ENCODE peak calls at places on chromosomes 2 and 18, in eight cellular contexts. One of them, this sample, is unnamed.

GRCh38 chr18:8944871-8945245 is 157.6 kb upstream of the NDUFV2 start:
- DNase-seq in breast epithelium: no peak
- DNase-seq in A673: no peak
- DNase-seq in left ventricle myocardium inferior: no peak
- DNase-seq in HCT116: no peak
- DNase-seq in Peyer's patch: no peak
- DNase-seq in CD8-positive, alpha-beta T cell: no peak
- DNase-seq in lower leg skin: no peak
- DNase-seq in this sample: no peak

GRCh38 chr2:222878877-222879601 is 18.2 kb downstream of the ACSL3 start:
- DNase-seq in A673: no peak
- DNase-seq in breast epithelium: no peak
- DNase-seq in CD8-positive, alpha-beta T cell: no peak
- DNase-seq in left ventricle myocardium inferior: no peak
- DNase-seq in Peyer's patch: no peak
- DNase-seq in HCT116: peak; percentile 32
- DNase-seq in lower leg skin: no peak
- DNase-seq in this sample: no peak

GRCh38 chr18:7132356-7133115 is 14.9 kb upstream of the LAMA1 start:
- DNase-seq in left ventricle myocardium inferior: no peak
- DNase-seq in Peyer's patch: no peak
- DNase-seq in breast epithelium: no peak
- DNase-seq in lower leg skin: no peak
- DNase-seq in HCT116: no peak
- DNase-seq in A673: no peak
- DNase-seq in CD8-positive, alpha-beta T cell: no peak
- DNase-seq in this sample: no peak

GRCh38 chr2:217612920-217613319 is 389.9 kb downstream of the TNS1 start:
- DNase-seq in HCT116: no peak
- DNase-seq in A673: no peak
- DNase-seq in CD8-positive, alpha-beta T cell: no peak
- DNase-seq in lower leg skin: no peak
- DNase-seq in left ventricle myocardium inferior: no peak
- DNase-seq in Peyer's patch: no peak
- DNase-seq in breast epithelium: no peak
- DNase-seq in this sample: no peak

GRCh38 chr2:37323770-37324535 is 680 bp downstream of the PRKD3 start:
- DNase-seq in A673: peak; percentile 56
- DNase-seq in Peyer's patch: peak; percentile 62
- DNase-seq in left ventricle myocardium inferior: peak; percentile 27
- DNase-seq in lower leg skin: peak; percentile 89
- DNase-seq in CD8-positive, alpha-beta T cell: peak; percentile 61
- DNase-seq in HCT116: no peak
- DNase-seq in breast epithelium: no peak
- DNase-seq in this sample: no peak

GRCh38 chr2:223041527-223042109 is 10.4 kb upstream of the KCNE4 start:
- DNase-seq in Peyer's patch: no peak
- DNase-seq in left ventricle myocardium inferior: peak; percentile 66
- DNase-seq in A673: peak; percentile 98
- DNase-seq in breast epithelium: no peak
- DNase-seq in CD8-positive, alpha-beta T cell: no peak
- DNase-seq in HCT116: peak; percentile 71
- DNase-seq in lower leg skin: peak; percentile 93
- DNase-seq in this sample: no peak

GRCh38 chr2:240319855-240320560 is 115.5 kb upstream of the GPC1 start:
- DNase-seq in HCT116: peak; percentile 23
- DNase-seq in CD8-positive, alpha-beta T cell: no peak
- DNase-seq in breast epithelium: peak; percentile 61
- DNase-seq in left ventricle myocardium inferior: no peak
- DNase-seq in lower leg skin: peak; percentile 80
- DNase-seq in Peyer's patch: no peak
- DNase-seq in A673: peak; percentile 66
- DNase-seq in this sample: no peak

GRCh38 chr2:240477916-240478315 is 42.5 kb downstream of the GPC1 start:
- DNase-seq in Peyer's patch: no peak
- DNase-seq in lower leg skin: peak; percentile 17
- DNase-seq in breast epithelium: peak; percentile 10
- DNase-seq in A673: no peak
- DNase-seq in CD8-positive, alpha-beta T cell: no peak
- DNase-seq in left ventricle myocardium inferior: no peak
- DNase-seq in HCT116: no peak
- DNase-seq in this sample: no peak

GRCh38 chr2:85212846-85213245 is 79.7 kb downstream of the TCF7L1 start:
- DNase-seq in left ventricle myocardium inferior: no peak
- DNase-seq in CD8-positive, alpha-beta T cell: no peak
- DNase-seq in HCT116: no peak
- DNase-seq in Peyer's patch: no peak
- DNase-seq in breast epithelium: no peak
- DNase-seq in lower leg skin: peak; percentile 82
- DNase-seq in A673: no peak
- DNase-seq in this sample: no peak

GRCh38 chr18:2148823-2149222 is 422.5 kb downstream of the METTL4 start:
- DNase-seq in HCT116: no peak
- DNase-seq in lower leg skin: no peak
- DNase-seq in left ventricle myocardium inferior: no peak
- DNase-seq in Peyer's patch: no peak
- DNase-seq in CD8-positive, alpha-beta T cell: no peak
- DNase-seq in A673: no peak
- DNase-seq in breast epithelium: no peak
- DNase-seq in this sample: no peak

GRCh38 chr2:105873721-105874120 is 129.0 kb downstream of the NCK2 start:
- DNase-seq in CD8-positive, alpha-beta T cell: no peak
- DNase-seq in breast epithelium: no peak
- DNase-seq in A673: no peak
- DNase-seq in lower leg skin: peak; percentile 83
- DNase-seq in HCT116: no peak
- DNase-seq in Peyer's patch: no peak
- DNase-seq in left ventricle myocardium inferior: no peak
- DNase-seq in this sample: peak; percentile 65

GRCh38 chr2:174691203-174691779 is 73.0 kb downstream of the CHRNA1 start:
- DNase-seq in HCT116: no peak
- DNase-seq in lower leg skin: no peak
- DNase-seq in CD8-positive, alpha-beta T cell: no peak
- DNase-seq in left ventricle myocardium inferior: no peak
- DNase-seq in breast epithelium: no peak
- DNase-seq in Peyer's patch: no peak
- DNase-seq in A673: no peak
- DNase-seq in this sample: no peak

GRCh38 chr2:106566050-106566449 is 78.9 kb downstream of the CD8B2 start:
- DNase-seq in HCT116: no peak
- DNase-seq in breast epithelium: no peak
- DNase-seq in lower leg skin: no peak
- DNase-seq in Peyer's patch: no peak
- DNase-seq in left ventricle myocardium inferior: no peak
- DNase-seq in A673: peak; percentile 22
- DNase-seq in CD8-positive, alpha-beta T cell: no peak
- DNase-seq in this sample: no peak

GRCh38 chr2:150526827-150527226 is 39.4 kb upstream of the RND3 start:
- DNase-seq in left ventricle myocardium inferior: no peak
- DNase-seq in A673: peak; percentile 22
- DNase-seq in Peyer's patch: no peak
- DNase-seq in HCT116: peak; percentile 72
- DNase-seq in CD8-positive, alpha-beta T cell: no peak
- DNase-seq in breast epithelium: no peak
- DNase-seq in lower leg skin: no peak
- DNase-seq in this sample: no peak

GRCh38 chr2:134401081-134401497 is 147.2 kb downstream of the MGAT5 start:
- DNase-seq in left ventricle myocardium inferior: peak; percentile 75
- DNase-seq in A673: no peak
- DNase-seq in Peyer's patch: no peak
- DNase-seq in lower leg skin: peak; percentile 88
- DNase-seq in CD8-positive, alpha-beta T cell: no peak
- DNase-seq in breast epithelium: no peak
- DNase-seq in HCT116: no peak
- DNase-seq in this sample: no peak

GRCh38 chr2:101823849-101824248 is 126.3 kb downstream of the MAP4K4 start:
- DNase-seq in breast epithelium: no peak
- DNase-seq in A673: no peak
- DNase-seq in Peyer's patch: no peak
- DNase-seq in HCT116: no peak
- DNase-seq in CD8-positive, alpha-beta T cell: no peak
- DNase-seq in lower leg skin: no peak
- DNase-seq in left ventricle myocardium inferior: no peak
- DNase-seq in this sample: no peak

GRCh38 chr2:67604360-67604759 is 207.2 kb downstream of the ETAA1 start:
- DNase-seq in left ventricle myocardium inferior: no peak
- DNase-seq in CD8-positive, alpha-beta T cell: no peak
- DNase-seq in Peyer's patch: no peak
- DNase-seq in lower leg skin: no peak
- DNase-seq in HCT116: no peak
- DNase-seq in A673: no peak
- DNase-seq in breast epithelium: no peak
- DNase-seq in this sample: no peak

DNA sequence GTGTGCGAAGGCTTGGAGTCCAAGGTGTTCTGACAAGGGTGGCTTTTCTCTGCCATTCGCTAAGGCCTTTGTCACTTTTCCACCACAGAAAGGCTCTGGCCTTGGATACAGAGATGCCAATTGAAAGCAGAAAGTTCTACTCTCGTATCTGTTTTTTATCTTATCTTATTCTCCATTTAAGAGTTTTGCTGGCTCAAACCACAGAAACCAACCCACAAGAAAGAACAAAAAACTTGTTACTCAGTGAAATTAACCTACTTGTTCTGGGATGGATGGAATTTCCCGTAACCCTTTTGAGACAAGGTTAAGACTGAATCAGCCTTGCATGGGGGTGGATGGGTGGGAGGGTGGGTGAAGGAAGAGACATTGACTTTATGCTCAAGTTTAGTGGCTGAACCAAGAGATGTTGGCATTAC is 221.7 kb downstream of the CDH20 start:
- DNase-seq in Peyer's patch: no peak
- DNase-seq in breast epithelium: no peak
- DNase-seq in left ventricle myocardium inferior: no peak
- DNase-seq in HCT116: no peak
- DNase-seq in A673: no peak
- DNase-seq in lower leg skin: no peak
- DNase-seq in CD8-positive, alpha-beta T cell: no peak
- DNase-seq in this sample: no peak
- H3K4me3 ChIP-seq in Peyer's patch: no peak overlapping the region
- H3K4me3 ChIP-seq in breast epithelium: no peak overlapping the region
- H3K4me3 ChIP-seq in left ventricle myocardium inferior: no peak overlapping the region
- H3K4me3 ChIP-seq in HCT116: no peak overlapping the region
- H3K4me3 ChIP-seq in A673: no peak overlapping the region
- H3K4me3 ChIP-seq in lower leg skin: no peak overlapping the region
- H3K4me3 ChIP-seq in CD8-positive, alpha-beta T cell: peak overlapping the region; percentile 42
- H3K4me3 ChIP-seq in this sample: no peak overlapping the region

DNA sequence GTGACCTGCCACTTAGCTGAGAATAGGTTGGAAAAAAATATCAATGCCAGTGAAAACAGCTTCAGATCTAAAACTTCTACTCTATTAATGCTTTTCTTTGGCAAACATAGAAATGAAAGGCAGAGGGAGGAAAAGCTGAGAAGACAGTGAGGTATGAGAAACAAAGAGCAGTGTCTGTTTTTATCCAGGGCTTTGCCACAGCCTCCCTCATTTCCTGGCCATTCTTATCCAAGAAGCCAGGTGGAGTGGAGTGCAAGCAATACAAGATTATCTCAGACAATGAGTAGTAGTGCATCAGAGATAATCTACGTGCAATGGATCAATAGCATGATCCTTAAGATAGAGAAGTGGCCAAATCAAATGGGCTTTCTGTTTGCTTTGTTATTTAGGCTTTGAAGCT is 808.7 kb upstream of the PIK3C3 start:
- DNase-seq in Peyer's patch: no peak
- DNase-seq in breast epithelium: no peak
- DNase-seq in lower leg skin: no peak
- DNase-seq in left ventricle myocardium inferior: no peak
- DNase-seq in HCT116: no peak
- DNase-seq in A673: no peak
- DNase-seq in CD8-positive, alpha-beta T cell: no peak
- DNase-seq in this sample: no peak
- TF ChIP-seq CTCF in Peyer's patch: no peak
- TF ChIP-seq CTCF in breast epithelium: no peak
- TF ChIP-seq CTCF in lower leg skin: no peak
- TF ChIP-seq CTCF in left ventricle myocardium inferior: no peak
- TF ChIP-seq CTCF in HCT116: no peak
- TF ChIP-seq CTCF in A673: no peak
- TF ChIP-seq CTCF in CD8-positive, alpha-beta T cell: no peak
- TF ChIP-seq CTCF in this sample: no peak

GRCh38 chr2:104854507-104855173 is 725 bp downstream of the POU3F3 start:
- DNase-seq in lower leg skin: peak; percentile 85
- DNase-seq in CD8-positive, alpha-beta T cell: no peak
- DNase-seq in breast epithelium: no peak
- DNase-seq in A673: no peak
- DNase-seq in Peyer's patch: no peak
- DNase-seq in HCT116: no peak
- DNase-seq in left ventricle myocardium inferior: no peak
- DNase-seq in this sample: no peak

GRCh38 chr2:104853926-104854506 is at the start of gene POU3F3:
- DNase-seq in HCT116: no peak
- DNase-seq in CD8-positive, alpha-beta T cell: no peak
- DNase-seq in lower leg skin: peak; percentile 98
- DNase-seq in A673: peak; percentile 94
- DNase-seq in Peyer's patch: peak; percentile 64
- DNase-seq in left ventricle myocardium inferior: peak; percentile 53
- DNase-seq in breast epithelium: peak; percentile 60
- DNase-seq in this sample: no peak

GRCh38 chr2:104851236-104852160 is 2.4 kb upstream of the POU3F3 start:
- DNase-seq in CD8-positive, alpha-beta T cell: no peak
- DNase-seq in breast epithelium: no peak
- DNase-seq in A673: no peak
- DNase-seq in lower leg skin: no peak
- DNase-seq in HCT116: no peak
- DNase-seq in left ventricle myocardium inferior: no peak
- DNase-seq in Peyer's patch: no peak
- DNase-seq in this sample: no peak

GRCh38 chr2:104852161-104852689 is 1.7 kb upstream of the POU3F3 start:
- DNase-seq in Peyer's patch: no peak
- DNase-seq in CD8-positive, alpha-beta T cell: no peak
- DNase-seq in HCT116: no peak
- DNase-seq in A673: no peak
- DNase-seq in breast epithelium: no peak
- DNase-seq in lower leg skin: peak; percentile 86
- DNase-seq in left ventricle myocardium inferior: no peak
- DNase-seq in this sample: no peak

DNA sequence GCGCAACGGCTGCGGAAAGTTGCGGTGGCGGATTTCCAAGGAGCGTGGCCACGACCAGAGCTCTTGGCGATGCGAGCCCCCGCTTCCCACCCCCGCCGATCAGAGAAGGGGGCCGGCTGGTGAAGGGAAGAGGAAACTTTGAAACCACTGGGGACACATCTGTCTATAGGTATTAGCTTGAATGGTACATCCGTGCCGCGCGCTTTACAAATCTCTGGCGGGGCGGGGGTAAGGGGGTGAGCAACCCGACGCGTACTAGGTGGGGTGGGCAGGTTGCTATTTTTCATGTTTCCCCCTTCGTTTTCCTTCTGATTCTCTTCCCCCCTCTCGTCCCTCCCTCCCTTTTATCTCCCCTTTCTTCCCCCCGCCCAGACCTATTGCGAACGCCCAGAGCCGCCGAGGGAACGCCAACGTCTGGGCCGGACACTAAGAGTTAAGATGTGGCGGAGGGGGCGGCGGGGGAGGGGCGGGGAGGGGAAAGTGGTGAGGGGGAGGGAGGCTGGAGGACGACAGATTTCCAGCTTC is 452 bp upstream of the POU3F3 start:
- DNase-seq in HCT116: no peak
- DNase-seq in lower leg skin: no peak
- DNase-seq in left ventricle myocardium inferior: no peak
- DNase-seq in Peyer's patch: no peak
- DNase-seq in CD8-positive, alpha-beta T cell: no peak
- DNase-seq in A673: no peak
- DNase-seq in breast epithelium: no peak
- DNase-seq in this sample: no peak
- H3K4me3 ChIP-seq in HCT116: no peak overlapping the region
- H3K4me3 ChIP-seq in lower leg skin: peak overlapping the region; percentile 24
- H3K4me3 ChIP-seq in left ventricle myocardium inferior: peak overlapping the region; percentile 62
- H3K4me3 ChIP-seq in Peyer's patch: peak overlapping the region; percentile 0
- H3K4me3 ChIP-seq in CD8-positive, alpha-beta T cell: peak overlapping the region; percentile 49
- H3K4me3 ChIP-seq in A673: peak overlapping the region; percentile 44
- H3K4me3 ChIP-seq in breast epithelium: peak overlapping the region; percentile 39
- H3K4me3 ChIP-seq in this sample: peak overlapping the region; percentile 32

GRCh38 chr2:86442642-86443005 is 1.5 kb downstream of the KDM3A start:
- DNase-seq in Peyer's patch: peak; percentile 71
- DNase-seq in A673: peak; percentile 95
- DNase-seq in HCT116: peak; percentile 65
- DNase-seq in lower leg skin: peak; percentile 94
- DNase-seq in left ventricle myocardium inferior: peak; percentile 73
- DNase-seq in breast epithelium: peak; percentile 94
- DNase-seq in CD8-positive, alpha-beta T cell: peak; percentile 63
- DNase-seq in this sample: peak; percentile 90
- TF ChIP-seq CTCF in Peyer's patch: peak; percentile 18
- TF ChIP-seq CTCF in A673: no peak
- TF ChIP-seq CTCF in HCT116: no peak
- TF ChIP-seq CTCF in lower leg skin: no peak
- TF ChIP-seq CTCF in left ventricle myocardium inferior: peak; percentile 18
- TF ChIP-seq CTCF in breast epithelium: peak; percentile 13
- TF ChIP-seq CTCF in CD8-positive, alpha-beta T cell: no peak
- TF ChIP-seq CTCF in this sample: no peak

This sample was measured in GM12864.